ENCODE peak calls at places on chromosomes 12 and 14, in eight cellular contexts. N is psoas muscle, M is IMR-90, U is left ventricle myocardium inferior, J is body of pancreas, O is lower lobe of right lung, A is cardiac muscle cell, P is GM23248. H is an unnamed sample. For H3K27me3 and H3K36me3, the result is how much of the 10 kb centered on the place peaks cover.

GRCh38 chr12:41636658-41637057 is 448.5 kb downstream of the PDZRN4 start:
- DNase-seq in N (no peak), P (no peak), U (no peak), O (no peak), A (no peak), J (no peak), M (no peak), H (no peak)

GRCh38 chr14:90630407-90630806 is 185.8 kb downstream of the TTC7B start:
- DNase-seq in M (no peak), A (no peak), J (no peak), N (no peak), O (no peak), U (no peak), P (no peak), H (no peak)

GRCh38 chr12:15688202-15688736 is 100.9 kb downstream of the EPS8 start:
- DNase-seq in U (peak), J (peak), O (peak), P (no peak), M (no peak), A (no peak), N (peak), H (peak)

GRCh38 chr14:94663965-94664704 is 51.9 kb downstream of the SERPINA3 start:
- DNase-seq in J (no peak), N (no peak), P (no peak), A (no peak), U (no peak), M (no peak), O (no peak), H (no peak)

GRCh38 chr12:116278259-116278595 is 734 bp upstream of the MED13L start:
- DNase-seq in M (no peak), O (no peak), A (no peak), N (no peak), P (no peak), U (no peak), J (no peak), H (no peak)

GRCh38 chr14:101411770-101412169 is 149.5 kb upstream of the DIO3 start:
- DNase-seq in N (no peak), M (no peak), P (no peak), J (no peak), U (no peak), A (no peak), O (no peak), H (no peak)

GRCh38 chr12:31476437-31476836 is 114.5 kb downstream of the DENND5B start:
- DNase-seq in M (no peak), P (no peak), J (no peak), A (no peak), O (no peak), N (no peak), U (no peak), H (no peak)

GRCh38 chr12:43329381-43329780 is 222.6 kb downstream of the ADAMTS20 start:
- DNase-seq in P (no peak), N (no peak), O (no peak), A (no peak), M (peak), U (no peak), J (no peak), H (no peak)

GRCh38 chr12:111792155-111792876 is 25.6 kb downstream of the ALDH2 start:
- DNase-seq in M (peak), O (no peak), A (no peak), N (peak), P (peak), J (peak), U (peak), H (peak)

GRCh38 chr12:53996188-53996885 is 3.6 kb upstream of the HOXC9 start:
- DNase-seq in N (no peak), A (no peak), U (no peak), O (no peak), P (no peak), J (no peak), M (no peak), H (peak)

GRCh38 chr14:54686219-54686870 is 119.4 kb downstream of the SAMD4A start:
- DNase-seq in N (peak), U (peak), O (no peak), P (peak), A (no peak), M (peak), J (no peak), H (peak)

GRCh38 chr12:123269395-123269892 is 2.2 kb downstream of the CDK2AP1 start:
- DNase-seq in J (peak), A (peak), U (peak), N (peak), P (peak), M (peak), O (peak), H (no peak)

GRCh38 chr14:39050389-39050788 is 52.6 kb downstream of the SEC23A start:
- DNase-seq in P (peak), A (no peak), M (peak), J (no peak), U (no peak), N (no peak), O (no peak), H (no peak)

GRCh38 chr12:31324845-31325523 is 966 bp downstream of the SINHCAF start:
- DNase-seq in N (peak), A (peak), U (peak), O (peak), J (peak), P (peak), M (peak), H (peak)

GRCh38 chr12:95884998-95885397 is 26.2 kb downstream of the SNRPF start:
- DNase-seq in P (no peak), M (no peak), J (no peak), O (no peak), A (no peak), N (no peak), U (no peak), H (no peak)

GRCh38 chr12:111409403-111410228 is 3.9 kb downstream of the SH2B3 start:
- DNase-seq in A (no peak), M (peak), J (peak), O (peak), N (peak), U (peak), P (peak), H (peak)

GRCh38 chr14:93949511-93950075 is 22.4 kb downstream of the FAM181A start:
- DNase-seq in O (peak), P (no peak), J (no peak), M (peak), A (no peak), U (no peak), N (no peak), H (no peak)

GRCh38 chr14:96584199-96584906 is 82.2 kb downstream of the PAPOLA start:
- DNase-seq in U (no peak), O (no peak), A (peak), J (peak), P (peak), N (no peak), M (no peak), H (peak)

GRCh38 chr12:74119811-74120362 is 417.7 kb upstream of the ATXN7L3B start:
- DNase-seq in A (no peak), O (no peak), M (no peak), J (no peak), P (peak), N (no peak), U (no peak), H (no peak)

GRCh38 chr12:66272650-66273049 is 29.6 kb upstream of the HELB start:
- DNase-seq in P (no peak), N (no peak), M (no peak), A (no peak), U (no peak), O (no peak), J (no peak), H (no peak)

GRCh38 chr12:11672361-11672760 is 22.9 kb downstream of the ETV6 start:
- DNase-seq in O (no peak), A (no peak), N (no peak), P (no peak), J (no peak), U (no peak), M (no peak), H (no peak)

GRCh38 chr14:45177081-45177480 is 41.4 kb downstream of the FANCM start:
- DNase-seq in M (peak), A (no peak), P (peak), N (no peak), U (no peak), J (no peak), O (no peak), H (no peak)

GRCh38 chr12:52239767-52240166 is 6.7 kb downstream of the KRT7 start:
- DNase-seq in P (no peak), U (no peak), A (no peak), O (no peak), N (peak), J (no peak), M (no peak), H (no peak)

GRCh38 chr12:26704684-26705475 is 128.1 kb downstream of the ITPR2 start:
- DNase-seq in U (no peak), J (no peak), M (peak), O (no peak), A (no peak), P (peak), N (no peak), H (no peak)

GRCh38 chr14:102819176-102819628 is 42.0 kb downstream of the TRAF3 start:
- DNase-seq in J (peak), P (no peak), A (no peak), N (no peak), U (no peak), M (no peak), O (no peak), H (no peak)

GRCh38 chr14:101583006-101583708 is 21.9 kb downstream of the DIO3 start:
- DNase-seq in U (peak), N (no peak), P (no peak), A (no peak), M (no peak), J (no peak), O (no peak), H (no peak)

GRCh38 chr12:67514502-67514901 is 134.0 kb upstream of the DYRK2 start:
- DNase-seq in N (no peak), A (no peak), J (no peak), U (no peak), P (no peak), O (no peak), M (no peak), H (no peak)
- H3K4me3 ChIP-seq in N (no peak), A (no peak), J (no peak), U (no peak), P (no peak), O (no peak), M (no peak), H (no peak)

DNA sequence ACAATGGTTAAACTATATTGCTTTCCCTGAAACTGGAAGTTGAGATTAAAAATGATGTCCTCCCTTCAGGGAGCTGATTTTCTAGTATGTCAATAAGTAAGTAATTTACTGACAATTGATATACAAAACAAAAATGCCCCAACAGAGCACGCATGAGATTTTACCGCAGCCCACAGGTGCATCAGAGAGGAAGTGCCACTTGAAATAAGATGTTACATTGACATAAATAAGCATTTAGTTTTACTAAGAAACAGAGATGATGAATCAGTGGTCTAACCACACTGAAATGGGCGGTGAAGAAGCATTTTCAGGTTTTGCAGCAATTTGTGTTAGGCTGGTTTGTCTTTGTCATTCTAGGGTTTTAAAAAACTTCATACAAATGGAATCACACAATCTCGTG is 8.8 kb upstream of the CLECL1 start:
- DNase-seq in U (no peak), N (no peak), O (no peak), M (no peak), P (no peak), J (no peak), A (no peak), H (no peak)
- H3K27me3 ChIP-seq in U (under half), N (under half), O (under half), M (under half), P (under half), J (under half), A (under half), H (under half)

GRCh38 chr12:2936301-2936700 is 22.9 kb upstream of the TEAD4 start:
- DNase-seq in M (no peak), U (no peak), O (no peak), A (no peak), J (no peak), P (no peak), N (no peak), H (no peak)

GRCh38 chr12:2937500-2937899 is 21.7 kb upstream of the TEAD4 start:
- DNase-seq in M (no peak), A (no peak), N (no peak), P (no peak), U (no peak), O (no peak), J (no peak), H (no peak)

GRCh38 chr12:2930865-2931264 is 28.3 kb upstream of the TEAD4 start:
- DNase-seq in O (no peak), N (no peak), J (no peak), M (no peak), U (no peak), A (no peak), P (no peak), H (no peak)

GRCh38 chr12:2934371-2934770 is 24.8 kb upstream of the TEAD4 start:
- DNase-seq in O (no peak), J (no peak), M (no peak), A (no peak), P (no peak), U (no peak), N (no peak), H (no peak)

DNA sequence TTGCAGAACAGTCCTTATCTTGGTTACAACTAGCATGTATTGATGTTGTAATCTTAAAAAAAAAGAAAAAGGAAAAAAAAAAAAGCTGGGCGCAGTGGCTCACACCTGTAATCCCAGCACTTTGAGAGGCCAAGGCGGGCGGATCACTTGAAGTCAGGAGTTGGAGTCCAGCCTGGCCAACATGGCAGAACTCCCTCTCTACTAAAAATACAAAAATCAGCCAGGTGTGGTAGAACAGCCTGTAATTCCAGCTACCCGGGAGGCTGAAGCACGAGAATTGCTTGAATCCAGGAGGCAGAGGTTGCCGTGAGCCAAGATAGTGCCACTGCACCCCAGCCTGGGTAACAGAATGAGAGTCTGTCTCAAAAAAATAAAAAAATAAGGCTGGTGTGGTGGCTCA is 25.6 kb upstream of the TEAD4 start:
- DNase-seq in P (no peak), J (no peak), N (no peak), A (no peak), O (no peak), M (no peak), U (no peak), H (no peak)
- H3K36me3 ChIP-seq in P (half or more), J (under half), N (half or more), A (under half), O (half or more), M (under half), U (half or more), H (under half)

GRCh38 chr12:104460041-104460757 is 3.5 kb downstream of the CHST11 start:
- DNase-seq in P (no peak), O (no peak), U (no peak), N (no peak), A (no peak), J (no peak), M (no peak), H (no peak)
- H3K4me3 ChIP-seq in P (no peak), O (peak), U (no peak), N (no peak), A (no peak), J (no peak), M (no peak), H (no peak)

DNA sequence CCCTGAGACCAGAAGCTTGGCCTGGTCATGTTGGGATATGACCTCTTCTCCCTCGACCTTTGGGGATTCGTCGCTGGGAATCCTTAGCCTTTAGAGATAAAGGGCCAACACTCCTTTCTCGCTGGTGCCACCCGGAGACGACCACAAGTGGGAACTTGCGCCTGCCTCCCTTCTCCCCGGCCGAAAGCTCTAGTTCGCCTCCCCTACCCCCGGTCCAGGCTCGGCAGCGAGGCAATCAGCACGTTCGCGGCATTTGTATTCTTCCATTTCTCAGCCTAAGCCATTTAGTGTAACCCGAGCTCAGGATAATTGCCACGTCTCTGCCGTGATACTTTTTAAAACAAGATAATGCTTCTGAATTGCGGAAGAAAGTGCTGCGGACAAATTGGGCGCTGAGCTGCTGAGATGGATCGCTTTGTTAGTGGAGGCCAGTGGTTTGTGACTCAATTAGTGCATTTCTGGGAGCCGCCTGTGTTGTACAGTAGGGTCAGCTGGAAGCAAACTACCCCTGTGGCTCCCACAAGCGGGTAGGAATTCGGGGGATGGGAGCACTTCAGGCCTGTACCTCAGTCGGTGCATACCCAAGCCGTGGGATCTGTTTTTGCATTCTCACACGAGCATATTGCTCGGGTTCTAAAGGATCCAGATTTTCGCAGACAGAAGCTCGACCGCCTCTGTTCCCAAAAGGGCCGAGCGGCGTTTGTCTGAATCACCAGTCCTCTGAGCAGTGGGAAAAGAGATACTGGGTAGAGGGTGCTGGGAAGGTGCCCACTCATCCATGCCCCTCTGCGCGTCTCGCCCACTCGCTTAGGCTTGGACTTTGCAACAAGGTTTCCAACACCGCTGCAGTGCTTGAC is 6.8 kb upstream of the SIX1 start:
- DNase-seq in U (no peak), A (no peak), P (no peak), N (no peak), M (peak), O (no peak), J (no peak), H (no peak)
- H3K27me3 ChIP-seq in U (half or more), A (half or more), P (under half), N (under half), M (under half), O (half or more), J (under half), H (under half)

GRCh38 chr12:94266390-94266789 is 118.0 kb downstream of the PLXNC1 start:
- DNase-seq in N (no peak), U (no peak), M (no peak), A (no peak), J (no peak), O (no peak), P (peak), H (no peak)
- H3K36me3 ChIP-seq in N (under half), U (under half), M (under half), A (under half), J (under half), O (under half), P (under half), H (under half)